ENCODE peak calls at places on chromosomes 11 and 22, in seven cellular contexts. I, C, Y, B, T, K and A are unnamed samples.

GRCh38 chr11:18611196-18611595 is 11.6 kb downstream of the MISFA start:
- DNase-seq in T (peak), B (no peak), K (no peak), Y (no peak), C (no peak), I (no peak), A (no peak)

GRCh38 chr11:114358711-114359110 is 41.6 kb downstream of the C11orf71 start:
- DNase-seq in I (no peak), B (no peak), T (no peak), C (no peak), K (peak), Y (no peak), A (no peak)

GRCh38 chr22:24976442-24977218 is 24.1 kb downstream of the KIAA1671 start:
- DNase-seq in K (peak), Y (no peak), I (no peak), T (no peak), B (no peak), C (no peak), A (no peak)

GRCh38 chr11:9808943-9809342 is 145.1 kb downstream of the SWAP70 start:
- DNase-seq in B (no peak), C (no peak), Y (no peak), T (no peak), I (no peak), K (no peak), A (no peak)

GRCh38 chr11:123233280-123233977 is 38.4 kb upstream of the CLMP start:
- DNase-seq in B (no peak), K (no peak), C (no peak), T (no peak), Y (peak), I (no peak), A (no peak)

GRCh38 chr22:36731916-36732315 is 28.4 kb upstream of the CACNG2 start:
- DNase-seq in C (no peak), Y (no peak), T (no peak), I (no peak), K (no peak), B (peak), A (no peak)

GRCh38 chr11:19263333-19263732 is 22.6 kb upstream of the E2F8 start:
- DNase-seq in I (no peak), Y (no peak), B (no peak), C (no peak), K (no peak), T (no peak), A (no peak)

GRCh38 chr22:21977814-21978213 is 4.8 kb downstream of the TOP3B start:
- DNase-seq in K (no peak), C (no peak), T (no peak), Y (no peak), I (no peak), B (peak), A (no peak)

GRCh38 chr22:44182591-44183588 is 2.2 kb downstream of the PARVG start:
- DNase-seq in I (peak), Y (peak), C (no peak), T (no peak), K (no peak), B (peak), A (peak)